ENCODE peak calls at places on chromosomes 1 and 21, in seven cellular contexts. P, R, F, Q, M, G and I are unnamed samples.

GRCh38 chr21:40809673-40810072 is 37.3 kb downstream of the DSCAM start:
- DNase-seq in F (no peak), R (no peak), P (no peak), M (no peak), G (no peak), Q (no peak), I (no peak)

GRCh38 chr1:51301844-51302162 is 28.6 kb downstream of the TTC39A start:
- DNase-seq in Q (no peak), G (no peak), R (no peak), M (no peak), P (no peak), F (no peak), I (no peak)

GRCh38 chr1:175221548-175222175 is 29.1 kb upstream of the KIAA0040 start:
- DNase-seq in M (peak), R (peak), Q (no peak), P (no peak), F (no peak), G (no peak), I (peak)

GRCh38 chr1:42439940-42440339 is 15.9 kb downstream of the ZMYND12 start:
- DNase-seq in P (peak), F (no peak), Q (no peak), M (no peak), R (peak), G (peak), I (no peak)

GRCh38 chr1:111481387-111482221 is 7.8 kb downstream of the C1orf162 start:
- DNase-seq in M (peak), Q (peak), R (peak), P (peak), F (peak), G (peak), I (peak)

GRCh38 chr1:59366352-59366751 is 69.5 kb downstream of the FGGY start:
- DNase-seq in Q (no peak), G (no peak), F (no peak), M (no peak), P (peak), R (peak), I (no peak)

GRCh38 chr1:75723989-75724471 is 479 bp upstream of the ACADM start:
- DNase-seq in G (peak), P (peak), F (peak), R (peak), Q (peak), M (no peak), I (peak)

GRCh38 chr1:15418811-15419515 is 9.3 kb downstream of the EFHD2 start:
- DNase-seq in F (no peak), G (no peak), Q (no peak), R (peak), M (no peak), P (peak), I (no peak)

GRCh38 chr1:18547460-18547859 is 66.7 kb downstream of the KLHDC7A start:
- DNase-seq in G (no peak), F (no peak), Q (no peak), P (no peak), M (peak), R (no peak), I (no peak)

DNA sequence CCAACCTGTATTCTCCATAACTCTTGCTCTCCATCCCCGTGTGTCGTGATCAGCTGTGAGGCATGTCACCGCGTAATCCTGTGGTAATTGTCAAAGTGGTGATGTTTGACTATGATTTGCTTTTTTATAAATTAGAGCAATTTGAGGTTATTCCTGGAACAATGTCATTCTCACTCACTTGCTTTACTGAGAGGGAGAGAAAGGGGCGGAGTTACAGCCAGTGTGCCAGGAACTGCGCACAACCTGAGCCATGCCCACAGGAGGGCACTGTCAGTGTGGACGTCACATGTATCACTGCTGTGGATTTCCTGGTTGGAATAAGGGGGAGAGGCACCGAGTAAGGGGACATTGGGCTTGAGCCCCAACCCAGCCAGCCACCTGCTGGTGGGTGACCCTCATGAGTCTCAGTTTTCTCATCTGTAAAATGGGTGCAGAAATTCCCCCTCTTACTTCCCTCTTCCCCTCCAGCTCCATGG is 6.9 kb downstream of the ADGRB2 start:
- DNase-seq in Q (no peak), M (no peak), F (no peak), P (no peak), G (no peak), R (no peak), I (no peak)
- H3K27ac ChIP-seq in Q (no peak), M (no peak), F (no peak), P (no peak), G (no peak), R (no peak), I (no peak)

GRCh38 chr1:153478692-153479618 is 18.5 kb upstream of the S100A7 start:
- DNase-seq in F (no peak), R (no peak), M (no peak), P (no peak), G (no peak), Q (no peak), I (no peak)
- H3K27ac ChIP-seq in F (no peak), R (no peak), M (no peak), P (no peak), G (no peak), Q (no peak), I (no peak)

DNA sequence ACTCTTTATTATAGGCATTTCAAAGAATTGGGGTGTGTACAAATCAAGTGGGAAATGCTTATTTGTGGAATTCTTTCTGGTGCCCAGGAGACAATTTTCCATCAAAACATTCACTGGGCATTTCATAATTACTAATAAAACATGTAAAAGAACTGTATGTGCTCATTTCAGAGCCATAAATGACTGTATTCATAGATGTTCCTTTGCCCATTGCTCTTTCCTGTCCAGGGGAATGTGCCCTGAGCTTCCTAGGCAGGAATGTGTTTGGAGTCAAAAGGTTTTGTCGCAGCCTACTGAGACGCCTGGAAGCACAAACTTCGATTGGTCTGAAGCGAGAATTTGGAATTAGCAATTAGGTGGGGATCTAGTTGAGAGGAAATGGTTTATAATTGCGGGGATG is 43.7 kb upstream of the EXOSC10 start:
- DNase-seq in G (no peak), P (no peak), M (no peak), R (no peak), F (no peak), Q (no peak), I (no peak)
- H3K27ac ChIP-seq in G (no peak), P (no peak), M (no peak), R (no peak), F (no peak), Q (no peak), I (no peak)

DNA sequence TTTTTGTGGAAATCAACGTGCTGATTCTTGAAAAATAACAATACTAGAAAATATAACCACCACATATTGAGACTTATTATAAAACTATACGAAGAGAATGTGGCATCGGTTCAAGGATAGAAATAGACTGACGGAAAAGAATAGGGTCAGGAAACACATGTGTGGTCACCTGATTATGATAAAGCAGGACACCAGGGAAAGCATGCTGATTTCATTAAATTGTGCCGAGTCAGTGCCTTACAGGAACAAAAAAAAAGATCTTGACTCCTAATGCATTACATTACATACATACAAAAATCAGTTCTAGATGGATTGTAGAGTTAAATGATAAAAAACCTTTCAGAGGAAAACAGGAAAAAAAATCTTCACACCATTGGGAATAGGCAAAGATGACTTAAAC is 43.5 kb upstream of the SERPINC1 start:
- DNase-seq in F (no peak), M (no peak), R (no peak), P (no peak), G (no peak), Q (no peak), I (no peak)
- H3K27ac ChIP-seq in F (no peak), M (no peak), R (no peak), P (no peak), G (no peak), Q (no peak), I (no peak)